ENCODE peak calls at places on chromosomes 7 and 10, in four cellular contexts. Y is right lobe of liver, E is ovary, A is left ventricle myocardium inferior. D is an unnamed sample. For H3K4me1, the result is how much of the 10 kb centered on the place peaks cover.

GRCh38 chr7:111255576-111255975 is 164.6 kb downstream of the LRRN3 start:
- DNase-seq in E (no peak), A (no peak), Y (no peak), D (no peak)

GRCh38 chr7:156475179-156475578 is 165.4 kb upstream of the RNF32 start:
- DNase-seq in E (no peak), Y (no peak), A (no peak), D (no peak)

GRCh38 chr10:34449836-34450235 is 365.3 kb downstream of the PARD3 start:
- DNase-seq in E (no peak), Y (no peak), A (no peak), D (no peak)

GRCh38 chr7:156230576-156230975 is 410.0 kb upstream of the RNF32 start:
- DNase-seq in E (no peak), Y (no peak), A (no peak), D (no peak)

GRCh38 chr10:58322072-58322834 is 12.6 kb upstream of the UBE2D1 start:
- DNase-seq in E (no peak), Y (peak), A (no peak), D (no peak)

GRCh38 chr10:114638874-114639625 is 19.0 kb downstream of the ABLIM1 start:
- DNase-seq in A (no peak), E (no peak), Y (no peak), D (no peak)

GRCh38 chr7:99505324-99505662 is 831 bp downstream of the ZKSCAN5 start:
- DNase-seq in Y (no peak), E (no peak), A (no peak), D (no peak)

GRCh38 chr10:70863470-70864160 is 24.8 kb downstream of the PCBD1 start:
- DNase-seq in A (no peak), Y (no peak), E (no peak), D (no peak)

GRCh38 chr10:104274762-104275721 is 6.1 kb downstream of the GSTO2 start:
- DNase-seq in A (no peak), Y (peak), E (peak), D (peak)

GRCh38 chr10:71693377-71693776 is 26.2 kb downstream of the C10orf105 start:
- DNase-seq in A (no peak), E (no peak), Y (no peak), D (no peak)

GRCh38 chr10:62000037-62000603 is 98.6 kb downstream of the ARID5B start:
- DNase-seq in E (no peak), A (no peak), Y (no peak), D (no peak)

DNA sequence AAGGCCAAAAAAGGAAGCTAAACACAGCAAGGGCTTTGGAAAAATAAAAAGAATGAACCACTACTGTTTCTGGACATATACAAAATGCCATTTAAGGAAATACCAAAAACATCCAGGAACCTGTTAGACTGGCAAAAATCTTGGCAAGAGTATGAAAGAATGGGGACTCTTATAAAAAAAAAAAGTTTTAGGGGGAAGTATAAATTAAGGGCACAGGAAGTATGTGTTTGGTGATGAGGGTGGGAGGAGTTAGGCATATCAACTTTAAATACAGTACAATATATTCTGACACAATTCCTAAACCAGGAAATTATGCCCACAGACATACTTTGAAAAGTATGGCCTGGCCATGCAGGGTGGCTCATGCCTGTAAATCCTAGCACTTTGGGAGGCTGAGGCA is 74.2 kb downstream of the WAPL start:
- DNase-seq in E (no peak), A (no peak), Y (no peak), D (no peak)
- H3K4me1 ChIP-seq in E (under half), A (under half), Y (under half), D (under half)

GRCh38 chr7:7989133-7989984 is 20.8 kb downstream of the GLCCI1 start:
- DNase-seq in E (no peak), A (no peak), Y (no peak), D (no peak)
- H3K4me1 ChIP-seq in E (under half), A (under half), Y (under half), D (under half)

DNA sequence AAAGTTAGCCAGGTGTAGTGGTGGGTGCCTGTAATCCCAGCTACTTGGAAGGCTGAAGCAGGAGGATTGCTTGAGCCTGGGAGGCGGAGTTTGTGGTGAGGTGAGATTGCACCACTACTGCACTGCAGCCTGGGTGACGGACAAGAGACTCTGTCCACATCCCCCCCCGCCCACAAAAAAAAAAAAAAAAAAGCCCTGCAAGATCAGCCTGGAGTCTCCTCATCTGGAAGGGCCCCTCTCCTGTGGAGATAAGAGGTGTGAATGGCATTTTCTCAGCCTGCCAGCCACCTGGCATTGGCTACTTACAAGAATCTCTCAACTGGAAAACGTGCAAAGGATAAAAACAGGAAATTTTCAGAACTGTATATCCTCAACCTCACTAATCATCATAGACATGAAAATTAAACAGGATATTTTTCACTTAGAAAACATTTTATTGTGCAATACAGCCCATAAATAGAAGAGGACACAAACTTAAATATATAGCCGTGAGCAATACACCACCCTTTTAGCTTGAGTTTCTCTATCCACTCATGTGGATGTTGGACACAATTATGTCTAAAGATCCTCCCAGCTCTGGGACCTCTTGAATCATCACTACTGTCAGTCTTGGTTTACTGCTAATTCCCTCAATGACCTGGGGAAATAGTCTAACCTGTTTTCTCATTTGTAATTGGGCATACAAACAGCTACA is 11.3 kb upstream of the TSPAN15 start:
- DNase-seq in E (no peak), Y (no peak), A (no peak), D (no peak)
- H3K4me1 ChIP-seq in E (under half), Y (under half), A (under half), D (under half)

GRCh38 chr7:44085549-44085948 is 3.2 kb upstream of the POLM start:
- DNase-seq in Y (no peak), A (peak), E (no peak), D (no peak)

GRCh38 chr7:44083796-44084195 is 1.5 kb upstream of the POLM start:
- DNase-seq in A (no peak), Y (no peak), E (no peak), D (no peak)

GRCh38 chr7:44086627-44087026 is 4.3 kb upstream of the POLM start:
- DNase-seq in Y (no peak), E (no peak), A (no peak), D (no peak)

GRCh38 chr7:44082541-44083207 is 344 bp upstream of the POLM start:
- DNase-seq in A (peak), Y (peak), E (peak), D (peak)

GRCh38 chr7:44084695-44085094 is 2.4 kb upstream of the POLM start:
- DNase-seq in Y (no peak), E (no peak), A (peak), D (no peak)
- H3K4me1 ChIP-seq in Y (under half), E (under half), A (under half), D (under half)

GRCh38 chr7:27184342-27185012 is 555 bp downstream of the HOXA11 start:
- DNase-seq in A (no peak), E (no peak), Y (no peak), D (peak)

GRCh38 chr7:27182861-27183681 is 2.0 kb downstream of the HOXA11 start:
- DNase-seq in E (no peak), Y (no peak), A (no peak), D (peak)

GRCh38 chr7:27185013-27185707 is at the start of gene HOXA11:
- DNase-seq in Y (no peak), A (no peak), E (no peak), D (peak)

GRCh38 chr7:27182285-27182827 is 2.7 kb downstream of the HOXA11 start:
- DNase-seq in Y (no peak), E (no peak), A (no peak), D (peak)

GRCh38 chr7:27183682-27184341 is 1.2 kb downstream of the HOXA11 start:
- DNase-seq in A (no peak), E (no peak), Y (no peak), D (no peak)
- H3K4me1 ChIP-seq in A (half or more), E (under half), Y (under half), D (under half)

DNA sequence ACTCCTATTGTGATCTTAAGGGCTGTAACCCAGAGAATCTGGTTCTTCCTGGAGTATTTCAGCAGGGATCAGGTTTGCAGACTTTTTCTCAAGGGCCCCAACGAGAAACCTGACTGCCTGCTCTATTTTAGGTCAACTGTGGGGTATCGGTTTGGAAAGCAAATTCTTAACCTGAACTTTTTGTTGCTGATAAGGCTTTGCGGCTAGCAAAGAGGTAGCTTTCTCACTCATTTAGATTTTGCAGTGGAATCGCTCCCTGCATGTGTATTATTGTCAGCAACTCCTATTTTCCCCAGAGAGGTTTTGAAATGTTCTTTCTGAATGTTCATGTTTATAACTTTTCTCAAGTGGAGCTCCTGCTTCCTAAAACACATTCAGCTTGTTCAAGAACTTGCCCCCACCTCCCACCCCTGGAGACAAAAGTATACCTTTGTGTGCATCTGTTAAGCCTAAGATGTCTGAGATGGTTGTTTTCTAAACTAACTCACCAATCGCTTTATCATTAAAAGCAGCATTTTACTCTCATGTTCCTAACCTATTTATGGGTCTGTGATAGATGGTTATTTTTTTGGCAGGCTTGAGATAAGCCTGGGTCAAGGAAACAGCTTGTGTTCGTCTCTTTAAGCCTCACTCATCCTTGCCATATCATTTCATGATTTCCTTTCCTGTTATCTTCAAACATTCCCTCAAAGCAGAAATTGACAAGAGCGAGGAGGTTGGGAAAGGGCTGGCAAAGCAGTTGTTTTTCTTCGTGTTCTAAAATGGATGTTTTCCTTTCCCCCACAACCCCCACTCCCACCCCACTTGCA is 129.8 kb downstream of the BAMBI start:
- DNase-seq in A (no peak), Y (no peak), E (no peak), D (no peak)
- H3K4me1 ChIP-seq in A (under half), Y (under half), E (under half), D (under half)